ENCODE peak calls at places on chromosomes 5 and 9, in four cellular contexts. Y is lower leg skin, K is Daoy, W is iPS DF 6.9. T is an unnamed sample.

GRCh38 chr9:131678499-131679111 is 61.3 kb downstream of the RAPGEF1 start:
- DNase-seq in K (peak; percentile 99), W (no peak), Y (peak; percentile 93), T (peak; percentile 68)

GRCh38 chr5:129899454-129899853 is 4.8 kb upstream of the CHSY3 start:
- DNase-seq in Y (no peak), W (no peak), K (no peak), T (no peak)

GRCh38 chr9:75903785-75904360 is 13.4 kb downstream of the PCSK5 start:
- DNase-seq in K (peak; percentile 83), W (no peak), Y (no peak), T (no peak)

GRCh38 chr9:86257406-86257805 is 2.1 kb downstream of the C9orf153 start:
- DNase-seq in W (no peak), K (no peak), Y (no peak), T (no peak)

GRCh38 chr5:72178910-72179815 is 71.9 kb downstream of the MAP1B start:
- DNase-seq in W (no peak), Y (peak; percentile 95), K (peak; percentile 93), T (peak; percentile 66)

GRCh38 chr5:150132740-150133139 is 22.9 kb downstream of the PDGFRB start:
- DNase-seq in K (no peak), W (no peak), Y (no peak), T (no peak)

GRCh38 chr9:137487454-137488329 is 28.6 kb upstream of the NSMF start:
- DNase-seq in W (no peak), Y (no peak), K (no peak), T (no peak)

GRCh38 chr5:169551146-169551545 is 32.4 kb upstream of the SPDL1 start:
- DNase-seq in K (no peak), Y (no peak), W (no peak), T (no peak)

GRCh38 chr5:73544429-73545402 is 20.7 kb downstream of the ANKRA2 start:
- DNase-seq in W (no peak), K (no peak), Y (no peak), T (peak; percentile 7)

GRCh38 chr5:107576155-107576554 is 94.6 kb downstream of the EFNA5 start:
- DNase-seq in W (no peak), K (no peak), Y (no peak), T (peak; percentile 53)

GRCh38 chr5:73975855-73976254 is 349.9 kb downstream of the ARHGEF28 start:
- DNase-seq in W (no peak), K (no peak), Y (no peak), T (no peak)

GRCh38 chr9:34989946-34990635 is 546 bp downstream of the DNAJB5 start:
- DNase-seq in Y (peak; percentile 91), K (peak; percentile 71), W (no peak), T (peak; percentile 80)

GRCh38 chr9:72636621-72637020 is 115.2 kb downstream of the TMC1 start:
- DNase-seq in Y (no peak), K (no peak), W (no peak), T (no peak)

GRCh38 chr5:132431682-132432081 is 58.9 kb downstream of the IRF1 start:
- DNase-seq in Y (peak; percentile 17), K (no peak), W (no peak), T (no peak)

GRCh38 chr9:113963017-113963620 is 87.0 kb downstream of the ZNF618 start:
- DNase-seq in W (peak; percentile 27), Y (peak; percentile 81), K (peak; percentile 65), T (peak; percentile 72)

GRCh38 chr9:131598121-131598520 is 52.8 kb downstream of the PRRT1B start:
- DNase-seq in Y (no peak), K (no peak), W (no peak), T (no peak)

GRCh38 chr9:126346031-126346430 is 19.4 kb downstream of the MVB12B start:
- DNase-seq in W (no peak), K (no peak), Y (no peak), T (no peak)

GRCh38 chr9:82912639-82913038 is 150.3 kb downstream of the RASEF start:
- DNase-seq in Y (no peak), K (no peak), W (no peak), T (no peak)

GRCh38 chr9:115845648-115846312 is 307.8 kb upstream of the PAPPA start:
- DNase-seq in W (no peak), Y (no peak), K (peak; percentile 50), T (no peak)

GRCh38 chr5:116942622-116943021 is 368.0 kb upstream of the SEMA6A start:
- DNase-seq in K (peak; percentile 11), W (no peak), Y (no peak), T (no peak)

GRCh38 chr9:36275060-36275459 is 16.8 kb upstream of the GNE start:
- DNase-seq in Y (no peak), K (no peak), W (no peak), T (no peak)

T was measured in HAP-1.